ENCODE peak calls at places on chromosomes 12 and 14, in ten cellular contexts. Z is psoas muscle, V is GM13977, J is breast epithelium, K is esophagus squamous epithelium, P is choroid plexus epithelial cell, L is HL-60, H is AG10803, G is lower leg skin, B is NB4. R is an unnamed sample.
A peak's percentile ranks its signal among the peaks of the same experiment; 100 is the strongest.

GRCh38 chr14:91113829-91114078 is at the start of gene DGLUCY:
- DNase-seq in Z (peak; percentile 84), V (peak; percentile 73), J (no peak), K (no peak), P (no peak), L (no peak), H (peak; percentile 67), G (no peak), B (no peak), R (peak; percentile 81)

GRCh38 chr14:77469041-77469440 is 11.1 kb downstream of the AHSA1 start:
- DNase-seq in Z (no peak), V (no peak), J (no peak), K (no peak), P (no peak), L (no peak), H (no peak), G (no peak), B (no peak), R (no peak)

GRCh38 chr12:62256408-62257079 is 3.7 kb upstream of the USP15 start:
- DNase-seq in Z (no peak), V (no peak), J (no peak), K (no peak), P (no peak), L (peak; percentile 58), H (no peak), G (no peak), B (peak; percentile 61), R (no peak)

GRCh38 chr12:121673013-121673441 is 3.6 kb upstream of the MORN3 start:
- DNase-seq in Z (peak; percentile 41), V (peak; percentile 24), J (peak; percentile 93), K (no peak), P (no peak), L (no peak), H (peak; percentile 29), G (peak; percentile 50), B (no peak), R (peak; percentile 64)

GRCh38 chr12:8622681-8623080 is 10.0 kb upstream of the AICDA start:
- DNase-seq in Z (no peak), V (no peak), J (no peak), K (no peak), P (no peak), L (no peak), H (no peak), G (no peak), B (no peak), R (no peak)

GRCh38 chr12:109994262-109995175 is 1.6 kb downstream of the GIT2 start:
- DNase-seq in Z (no peak), V (no peak), J (no peak), K (no peak), P (no peak), L (no peak), H (no peak), G (no peak), B (peak; percentile 66), R (no peak)

GRCh38 chr14:21136024-21136423 is 19.8 kb downstream of the OR5AU1 start:
- DNase-seq in Z (no peak), V (peak; percentile 57), J (no peak), K (no peak), P (peak; percentile 27), L (no peak), H (peak; percentile 6), G (no peak), B (peak; percentile 34), R (no peak)

GRCh38 chr12:19131020-19131431 is 1.5 kb downstream of the PLEKHA5 start:
- DNase-seq in Z (no peak), V (no peak), J (peak; percentile 21), K (no peak), P (peak; percentile 60), L (no peak), H (peak; percentile 46), G (no peak), B (peak; percentile 35), R (no peak)

GRCh38 chr14:98140862-98141261 is 1131.1 kb downstream of the BCL11B start:
- DNase-seq in Z (no peak), V (no peak), J (no peak), K (no peak), P (no peak), L (no peak), H (no peak), G (no peak), B (no peak), R (no peak)

GRCh38 chr12:70798016-70798768 is 122.3 kb downstream of the PTPRR start:
- DNase-seq in Z (no peak), V (no peak), J (no peak), K (no peak), P (no peak), L (no peak), H (no peak), G (no peak), B (no peak), R (no peak)

GRCh38 chr12:61412209-61412608 is 848.0 kb upstream of the USP15 start:
- DNase-seq in Z (no peak), V (no peak), J (no peak), K (no peak), P (no peak), L (no peak), H (no peak), G (no peak), B (no peak), R (no peak)

GRCh38 chr14:94124582-94125377 is 4.6 kb downstream of the IFI27L2 start:
- DNase-seq in Z (no peak), V (no peak), J (peak; percentile 15), K (no peak), P (no peak), L (no peak), H (no peak), G (no peak), B (no peak), R (no peak)

GRCh38 chr14:38868415-38869290 is 234.4 kb downstream of the SEC23A start:
- DNase-seq in Z (no peak), V (no peak), J (no peak), K (no peak), P (no peak), L (no peak), H (no peak), G (no peak), B (no peak), R (no peak)

GRCh38 chr14:38870437-38870836 is 232.6 kb downstream of the SEC23A start:
- DNase-seq in Z (no peak), V (no peak), J (no peak), K (no peak), P (no peak), L (no peak), H (no peak), G (no peak), B (no peak), R (no peak)

GRCh38 chr14:38866461-38866860 is 236.6 kb downstream of the SEC23A start:
- DNase-seq in Z (no peak), V (no peak), J (no peak), K (no peak), P (no peak), L (no peak), H (no peak), G (no peak), B (no peak), R (no peak)

GRCh38 chr14:38862381-38862780 is 240.7 kb downstream of the SEC23A start:
- DNase-seq in Z (no peak), V (no peak), J (no peak), K (no peak), P (no peak), L (no peak), H (no peak), G (no peak), B (no peak), R (no peak)

GRCh38 chr14:38867561-38868150 is 235.4 kb downstream of the SEC23A start:
- DNase-seq in Z (peak; percentile 41), V (peak; percentile 26), J (peak; percentile 52), K (peak; percentile 13), P (peak; percentile 92), L (peak; percentile 39), H (peak; percentile 82), G (peak; percentile 70), B (peak; percentile 75), R (peak; percentile 88)
- TF ChIP-seq CTCF in Z (peak; percentile 82), V (peak; percentile 83), J (peak; percentile 41), K (peak; percentile 70), P (peak; percentile 94), L (peak; percentile 63), H (peak; percentile 94), G (no peak), B (peak; percentile 73), R (peak; percentile 93)

GRCh38 chr14:78790262-78790661 is 620.1 kb downstream of the NRXN3 start:
- DNase-seq in Z (no peak), V (no peak), J (no peak), K (no peak), P (peak; percentile 4), L (no peak), H (no peak), G (no peak), B (peak; percentile 1), R (no peak)
- TF ChIP-seq CTCF in Z (no peak), V (no peak), J (no peak), K (no peak), P (peak; percentile 24), L (no peak), H (no peak), G (no peak), B (no peak), R (no peak)

DNA sequence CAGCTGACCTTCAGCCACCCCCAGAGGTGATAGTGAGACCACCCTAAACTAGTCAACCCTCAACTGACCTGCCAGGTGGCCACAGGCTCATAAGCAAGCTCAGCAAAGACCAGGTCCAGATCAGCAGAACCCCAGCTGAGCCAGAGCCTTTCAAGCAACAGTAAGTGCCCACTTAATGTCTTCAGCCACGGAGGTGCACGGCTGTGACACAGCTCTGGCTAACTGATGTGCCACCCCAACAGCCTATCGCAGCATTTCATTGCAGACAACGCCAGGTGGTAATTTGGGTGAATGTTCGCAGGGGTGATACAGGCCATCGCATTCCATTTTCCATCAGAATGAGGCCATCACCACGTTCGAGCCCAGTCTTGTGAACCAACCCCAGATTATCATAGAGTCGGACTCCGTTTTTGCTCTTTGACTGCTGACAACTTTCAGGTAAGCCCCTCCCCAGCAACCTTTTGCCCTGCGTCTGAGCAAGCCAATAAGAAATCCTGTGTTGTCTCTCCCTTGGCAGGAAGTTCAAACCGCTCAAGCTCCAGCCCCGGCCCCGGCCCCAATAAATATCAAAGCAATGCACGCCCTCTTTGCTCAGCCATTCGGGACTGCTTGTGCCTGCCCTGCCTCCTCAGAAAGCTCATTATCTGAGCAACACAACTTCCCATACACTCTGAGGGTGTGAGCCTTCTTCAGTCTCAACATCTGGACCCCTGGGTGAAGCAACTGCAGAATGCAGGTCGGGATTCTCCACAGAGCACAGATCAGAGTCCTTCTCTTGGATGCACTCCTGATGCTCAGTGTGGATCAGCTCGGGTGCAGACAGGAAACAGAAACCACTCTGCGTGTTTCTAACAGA is 44.4 kb downstream of the JAG2 start:
- DNase-seq in Z (no peak), V (no peak), J (peak; percentile 11), K (no peak), P (no peak), L (no peak), H (no peak), G (no peak), B (no peak), R (no peak)
- TF ChIP-seq CTCF in Z (no peak), V (no peak), J (no peak), K (no peak), P (no peak), L (no peak), H (no peak), G (no peak), B (no peak), R (no peak)

GRCh38 chr12:77617818-77618217 is 212.9 kb upstream of the NAV3 start:
- DNase-seq in Z (no peak), V (no peak), J (no peak), K (no peak), P (no peak), L (no peak), H (no peak), G (no peak), B (no peak), R (no peak)

GRCh38 chr12:77615331-77615730 is 215.4 kb upstream of the NAV3 start:
- DNase-seq in Z (no peak), V (no peak), J (no peak), K (no peak), P (peak; percentile 35), L (no peak), H (no peak), G (no peak), B (peak; percentile 28), R (no peak)
- TF ChIP-seq CTCF in Z (no peak), V (peak; percentile 15), J (no peak), K (no peak), P (peak; percentile 51), L (no peak), H (peak; percentile 28), G (no peak), B (peak; percentile 45), R (peak; percentile 9)